ENCODE peak calls at places on chromosomes 1 and 21, in four cellular contexts. One of them, this sample, is unnamed.

GRCh38 chr1:226882187-226882586 is 11.8 kb downstream of the PSEN2 start:
- DNase-seq in natural killer cell: no peak
- DNase-seq in MCF 10A: no peak
- DNase-seq in BE2C: no peak
- DNase-seq in this sample: no peak

GRCh38 chr1:154276797-154277196 is 4.4 kb downstream of the HAX1 start:
- DNase-seq in BE2C: peak; percentile 59
- DNase-seq in MCF 10A: no peak
- DNase-seq in natural killer cell: no peak
- DNase-seq in this sample: no peak

GRCh38 chr1:116878804-116879477 is 30.8 kb upstream of the PTGFRN start:
- DNase-seq in BE2C: peak; percentile 72
- DNase-seq in natural killer cell: no peak
- DNase-seq in MCF 10A: peak; percentile 88
- DNase-seq in this sample: no peak

GRCh38 chr1:167250482-167250881 is 29.8 kb downstream of the POU2F1 start:
- DNase-seq in natural killer cell: no peak
- DNase-seq in MCF 10A: no peak
- DNase-seq in BE2C: no peak
- DNase-seq in this sample: no peak

GRCh38 chr1:33387512-33388079 is 43.3 kb downstream of the PHC2 start:
- DNase-seq in BE2C: no peak
- DNase-seq in natural killer cell: no peak
- DNase-seq in MCF 10A: peak; percentile 64
- DNase-seq in this sample: no peak

GRCh38 chr1:78091215-78091813 is 45.5 kb downstream of the GIPC2 start:
- DNase-seq in natural killer cell: no peak
- DNase-seq in MCF 10A: no peak
- DNase-seq in BE2C: no peak
- DNase-seq in this sample: no peak

GRCh38 chr1:224852901-224853568 is 76.4 kb upstream of the DNAH14 start:
- DNase-seq in MCF 10A: peak; percentile 81
- DNase-seq in BE2C: no peak
- DNase-seq in natural killer cell: no peak
- DNase-seq in this sample: no peak

GRCh38 chr1:46380508-46380907 is 13.6 kb upstream of the FAAH start:
- DNase-seq in natural killer cell: no peak
- DNase-seq in BE2C: no peak
- DNase-seq in MCF 10A: no peak
- DNase-seq in this sample: no peak

GRCh38 chr1:240000634-240001033 is 91.0 kb upstream of the FMN2 start:
- DNase-seq in MCF 10A: peak; percentile 94
- DNase-seq in natural killer cell: no peak
- DNase-seq in BE2C: no peak
- DNase-seq in this sample: no peak

GRCh38 chr1:17091252-17091651 is 28.0 kb downstream of the PADI2 start:
- DNase-seq in BE2C: no peak
- DNase-seq in natural killer cell: no peak
- DNase-seq in MCF 10A: no peak
- DNase-seq in this sample: no peak

GRCh38 chr1:178530520-178530919 is 17.6 kb downstream of the TEX35 start:
- DNase-seq in MCF 10A: no peak
- DNase-seq in BE2C: no peak
- DNase-seq in natural killer cell: no peak
- DNase-seq in this sample: no peak

GRCh38 chr1:43582162-43582566 is 51.5 kb downstream of the PTPRF start:
- DNase-seq in natural killer cell: no peak
- DNase-seq in MCF 10A: peak; percentile 98
- DNase-seq in BE2C: peak; percentile 21
- DNase-seq in this sample: no peak

GRCh38 chr1:200275415-200275814 is 134.4 kb downstream of the ZNF281 start:
- DNase-seq in natural killer cell: no peak
- DNase-seq in BE2C: no peak
- DNase-seq in MCF 10A: no peak
- DNase-seq in this sample: no peak

GRCh38 chr1:20616468-20617156 is 16.6 kb upstream of the PINK1 start:
- DNase-seq in MCF 10A: no peak
- DNase-seq in BE2C: no peak
- DNase-seq in natural killer cell: no peak
- DNase-seq in this sample: no peak

GRCh38 chr21:26717146-26717739 is 128.0 kb downstream of the ADAMTS1 start:
- DNase-seq in natural killer cell: no peak
- DNase-seq in MCF 10A: peak; percentile 34
- DNase-seq in BE2C: no peak
- DNase-seq in this sample: no peak

GRCh38 chr1:198520524-198521254 is 19.8 kb downstream of the ATP6V1G3 start:
- DNase-seq in natural killer cell: no peak
- DNase-seq in BE2C: no peak
- DNase-seq in MCF 10A: peak; percentile 32
- DNase-seq in this sample: no peak

GRCh38 chr1:56137090-56137489 is 442.3 kb downstream of the PLPP3 start:
- DNase-seq in MCF 10A: no peak
- DNase-seq in natural killer cell: no peak
- DNase-seq in BE2C: no peak
- DNase-seq in this sample: no peak

GRCh38 chr1:30872033-30872947 is 36.3 kb downstream of the SDC3 start:
- DNase-seq in MCF 10A: peak; percentile 30
- DNase-seq in BE2C: no peak
- DNase-seq in natural killer cell: no peak
- DNase-seq in this sample: no peak

GRCh38 chr1:92476071-92476607 is 10.6 kb downstream of the GFI1 start:
- DNase-seq in MCF 10A: no peak
- DNase-seq in BE2C: no peak
- DNase-seq in natural killer cell: no peak
- DNase-seq in this sample: no peak

GRCh38 chr1:47992720-47993119 is 4.5 kb downstream of the TRABD2B start:
- DNase-seq in BE2C: no peak
- DNase-seq in natural killer cell: no peak
- DNase-seq in MCF 10A: no peak
- DNase-seq in this sample: no peak

GRCh38 chr1:38455829-38456563 is 403.6 kb downstream of the RRAGC start:
- DNase-seq in BE2C: peak; percentile 32
- DNase-seq in natural killer cell: no peak
- DNase-seq in MCF 10A: no peak
- DNase-seq in this sample: no peak

GRCh38 chr1:108645479-108646184 is 15.3 kb downstream of the HENMT1 start:
- DNase-seq in natural killer cell: no peak
- DNase-seq in BE2C: no peak
- DNase-seq in MCF 10A: no peak
- DNase-seq in this sample: no peak

GRCh38 chr21:42230636-42231035 is 11.7 kb downstream of the ABCG1 start:
- DNase-seq in MCF 10A: no peak
- DNase-seq in natural killer cell: no peak
- DNase-seq in BE2C: no peak
- DNase-seq in this sample: no peak

GRCh38 chr1:36223373-36223995 is 759 bp upstream of the THRAP3 start:
- DNase-seq in natural killer cell: no peak
- DNase-seq in MCF 10A: peak; percentile 42
- DNase-seq in BE2C: no peak
- DNase-seq in this sample: no peak

GRCh38 chr1:36204347-36204909 is 19.8 kb upstream of the THRAP3 start:
- DNase-seq in natural killer cell: no peak
- DNase-seq in BE2C: no peak
- DNase-seq in MCF 10A: peak; percentile 46
- DNase-seq in this sample: no peak

GRCh38 chr1:233707153-233707905 is 93.4 kb downstream of the KCNK1 start:
- DNase-seq in natural killer cell: no peak
- DNase-seq in BE2C: no peak
- DNase-seq in MCF 10A: peak; percentile 99
- DNase-seq in this sample: no peak

GRCh38 chr1:156598125-156598524 is 3.2 kb downstream of the GPATCH4 start:
- DNase-seq in MCF 10A: no peak
- DNase-seq in BE2C: no peak
- DNase-seq in natural killer cell: no peak
- DNase-seq in this sample: no peak

GRCh38 chr1:34165422-34165921 is 442 bp upstream of the CSMD2 start:
- DNase-seq in BE2C: no peak
- DNase-seq in MCF 10A: no peak
- DNase-seq in natural killer cell: no peak
- DNase-seq in this sample: no peak

GRCh38 chr1:19374402-19374801 is 62.3 kb downstream of the SLC66A1 start:
- DNase-seq in MCF 10A: no peak
- DNase-seq in BE2C: peak; percentile 30
- DNase-seq in natural killer cell: no peak
- DNase-seq in this sample: no peak

GRCh38 chr1:51313268-51313852 is 17.0 kb downstream of the TTC39A start:
- DNase-seq in BE2C: no peak
- DNase-seq in natural killer cell: no peak
- DNase-seq in MCF 10A: peak; percentile 39
- DNase-seq in this sample: no peak

GRCh38 chr1:1777510-1777909 is 760 bp downstream of the NADK start:
- DNase-seq in MCF 10A: peak; percentile 61
- DNase-seq in BE2C: no peak
- DNase-seq in natural killer cell: no peak
- DNase-seq in this sample: no peak

GRCh38 chr1:205983925-205984725 is 19.1 kb downstream of the RAB7B start:
- DNase-seq in MCF 10A: peak; percentile 97
- DNase-seq in natural killer cell: no peak
- DNase-seq in BE2C: peak; percentile 61
- DNase-seq in this sample: no peak

GRCh38 chr1:184052194-184052559 is 647 bp downstream of the TSEN15 start:
- DNase-seq in natural killer cell: no peak
- DNase-seq in BE2C: no peak
- DNase-seq in MCF 10A: peak; percentile 21
- DNase-seq in this sample: no peak

GRCh38 chr1:109134423-109134822 is 20.5 kb downstream of the ELAPOR1 start:
- DNase-seq in natural killer cell: no peak
- DNase-seq in MCF 10A: no peak
- DNase-seq in BE2C: peak; percentile 55
- DNase-seq in this sample: no peak

GRCh38 chr1:26177182-26177684 is at the start of gene CNKSR1:
- DNase-seq in BE2C: no peak
- DNase-seq in natural killer cell: no peak
- DNase-seq in MCF 10A: peak; percentile 82
- DNase-seq in this sample: no peak
- TF ChIP-seq CTCF in BE2C: no peak
- TF ChIP-seq CTCF in natural killer cell: no peak
- TF ChIP-seq CTCF in MCF 10A: peak; percentile 19
- TF ChIP-seq CTCF in this sample: no peak

DNA sequence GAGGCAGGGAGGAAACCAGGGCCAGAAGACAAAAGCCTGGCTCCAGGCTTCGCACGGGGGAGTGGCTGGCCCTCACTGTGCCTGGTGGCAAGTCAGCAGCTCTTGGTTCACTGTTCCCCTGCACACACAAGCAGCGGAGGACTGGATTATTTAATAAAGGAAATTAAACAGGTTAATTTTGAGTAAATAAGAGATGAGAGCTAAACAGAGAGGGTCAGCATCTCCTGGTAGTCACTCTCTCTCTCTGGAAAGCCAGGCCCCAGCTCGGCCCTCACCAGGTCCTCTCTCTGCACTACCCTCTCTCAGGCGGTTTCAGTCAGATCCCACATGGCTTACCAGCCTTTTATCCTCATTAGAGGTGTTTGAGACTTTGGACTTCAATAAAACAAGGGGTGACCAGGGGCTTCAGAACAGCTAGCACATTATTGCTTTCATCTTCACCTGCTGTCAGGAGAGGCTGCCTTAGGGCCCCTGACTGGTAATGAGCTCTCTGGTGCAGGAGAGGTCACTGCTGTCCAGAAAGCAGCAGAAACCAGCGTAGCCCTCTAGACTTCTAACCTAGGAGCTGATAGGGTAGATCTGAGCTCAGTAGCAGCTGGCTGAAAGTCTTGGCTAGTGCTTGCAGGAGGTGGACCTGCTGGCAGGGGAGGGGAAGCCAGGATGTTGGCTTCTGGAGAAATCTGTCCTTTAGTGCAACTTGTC is 46.0 kb downstream of the SYT6 start:
- DNase-seq in natural killer cell: no peak
- DNase-seq in BE2C: no peak
- DNase-seq in MCF 10A: no peak
- DNase-seq in this sample: no peak
- TF ChIP-seq CTCF in natural killer cell: no peak
- TF ChIP-seq CTCF in BE2C: peak; percentile 20
- TF ChIP-seq CTCF in MCF 10A: no peak
- TF ChIP-seq CTCF in this sample: no peak

DNA sequence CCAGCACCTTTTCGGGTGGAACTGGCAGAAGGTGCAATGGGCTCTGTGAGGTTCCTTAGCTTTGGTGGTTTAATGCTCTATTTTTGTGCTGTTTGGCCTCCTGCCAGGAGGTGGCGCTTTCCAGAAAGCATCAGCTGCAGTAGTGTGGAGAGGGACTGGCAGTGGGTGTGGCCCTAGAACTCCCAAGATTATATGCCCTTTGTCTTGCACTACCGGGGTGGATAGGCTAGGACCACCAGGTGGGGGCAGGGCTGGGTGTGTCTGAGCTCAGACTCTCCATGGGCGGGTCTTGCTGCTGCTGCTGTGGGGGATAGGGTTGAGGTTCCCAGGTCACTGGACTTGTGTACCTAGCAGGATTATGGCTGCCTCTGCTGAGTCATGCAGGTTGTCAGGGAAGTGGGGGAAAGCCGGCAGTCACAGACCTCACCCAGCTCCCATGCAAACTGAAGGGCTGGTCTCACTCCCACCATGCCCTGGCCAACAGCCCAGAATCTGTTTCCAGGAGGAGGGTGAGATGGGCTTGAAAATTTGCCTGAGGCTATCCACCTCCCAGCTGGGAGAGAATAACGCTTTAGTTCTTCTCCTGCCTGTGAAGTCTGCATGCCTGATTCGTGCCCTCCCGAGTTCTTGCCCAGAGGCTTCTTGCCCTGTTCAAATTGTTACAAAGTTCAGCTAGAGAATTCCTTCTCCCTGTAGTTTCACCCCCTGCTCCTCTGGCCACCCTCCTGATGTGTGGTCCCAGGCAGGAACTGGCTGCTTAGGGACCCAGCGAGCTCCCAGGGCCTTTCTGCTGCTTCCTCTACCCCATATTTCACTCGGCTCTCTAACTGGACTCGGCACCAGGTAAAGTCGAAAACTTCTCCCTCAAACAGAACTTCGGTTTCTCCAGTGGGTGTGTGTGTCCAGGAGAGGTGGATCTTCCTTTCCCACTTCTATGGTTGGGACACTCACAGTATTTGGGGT is 76.5 kb upstream of the BTG3 start:
- DNase-seq in natural killer cell: peak; percentile 49
- DNase-seq in BE2C: peak; percentile 90
- DNase-seq in MCF 10A: peak; percentile 95
- DNase-seq in this sample: no peak
- TF ChIP-seq CTCF in natural killer cell: peak; percentile 58
- TF ChIP-seq CTCF in BE2C: peak; percentile 78
- TF ChIP-seq CTCF in MCF 10A: peak; percentile 33
- TF ChIP-seq CTCF in this sample: peak; percentile 58

GRCh38 chr21:29073222-29074006 is at the start of gene CCT8:
- DNase-seq in MCF 10A: peak; percentile 99
- DNase-seq in natural killer cell: peak; percentile 95
- DNase-seq in BE2C: peak; percentile 100
- DNase-seq in this sample: peak; percentile 97

GRCh38 chr21:29074783-29075182 is 1.3 kb upstream of the CCT8 start:
- DNase-seq in natural killer cell: no peak
- DNase-seq in BE2C: no peak
- DNase-seq in MCF 10A: no peak
- DNase-seq in this sample: no peak

GRCh38 chr21:29075706-29076447 is 2.4 kb upstream of the CCT8 start:
- DNase-seq in natural killer cell: no peak
- DNase-seq in BE2C: no peak
- DNase-seq in MCF 10A: peak; percentile 45
- DNase-seq in this sample: no peak

GRCh38 chr21:29072873-29073221 is 601 bp downstream of the CCT8 start:
- DNase-seq in natural killer cell: no peak
- DNase-seq in MCF 10A: peak; percentile 28
- DNase-seq in BE2C: peak; percentile 17
- DNase-seq in this sample: no peak

GRCh38 chr21:29074007-29074376 is 544 bp upstream of the CCT8 start:
- DNase-seq in MCF 10A: no peak
- DNase-seq in BE2C: no peak
- DNase-seq in natural killer cell: no peak
- DNase-seq in this sample: no peak
- TF ChIP-seq CTCF in MCF 10A: no peak
- TF ChIP-seq CTCF in BE2C: no peak
- TF ChIP-seq CTCF in natural killer cell: no peak
- TF ChIP-seq CTCF in this sample: no peak